ENCODE peak calls at places on chromosome 17, in four cellular contexts. J is right lobe of liver, B is neural progenitor cell, I is left ventricle myocardium inferior. L is an unnamed sample.

GRCh38 chr17:3026856-3027751 is 36.3 kb downstream of the OR1D5 start:
- DNase-seq in J (peak), B (peak), I (no peak), L (no peak)

GRCh38 chr17:6546069-6546718 is 10.2 kb downstream of the PITPNM3 start:
- DNase-seq in J (no peak), B (no peak), I (no peak), L (no peak)

GRCh38 chr17:43543300-43543699 is 2.8 kb downstream of the ETV4 start:
- DNase-seq in J (no peak), B (peak), I (no peak), L (no peak)

GRCh38 chr17:57420674-57421392 is 164.5 kb downstream of the MSI2 start:
- DNase-seq in J (no peak), B (no peak), I (no peak), L (no peak)

GRCh38 chr17:34378664-34379101 is 15.7 kb upstream of the CCL1 start:
- DNase-seq in J (no peak), B (no peak), I (no peak), L (no peak)

GRCh38 chr17:47276868-47277267 is 23.2 kb downstream of the ITGB3 start:
- DNase-seq in J (peak), B (peak), I (peak), L (peak)

GRCh38 chr17:7644768-7645167 is 6.0 kb upstream of the ATP1B2 start:
- DNase-seq in J (no peak), B (no peak), I (no peak), L (no peak)

GRCh38 chr17:38320482-38320881 is 23.3 kb downstream of the GPR179 start:
- DNase-seq in J (no peak), B (no peak), I (no peak), L (no peak)

GRCh38 chr17:65730711-65731169 is 169.3 kb upstream of the AXIN2 start:
- DNase-seq in J (no peak), B (no peak), I (no peak), L (no peak)

GRCh38 chr17:33580215-33580614 is 287.1 kb upstream of the ASIC2 start:
- DNase-seq in J (no peak), B (no peak), I (no peak), L (no peak)

GRCh38 chr17:80468222-80468621 is 8.2 kb downstream of the NPTX1 start:
- DNase-seq in J (no peak), B (peak), I (no peak), L (peak)

GRCh38 chr17:44360826-44361225 is 2.8 kb downstream of the FAM171A2 start:
- DNase-seq in J (no peak), B (peak), I (no peak), L (peak)

GRCh38 chr17:81701288-81702071 is 1.7 kb upstream of the MRPL12 start:
- DNase-seq in J (no peak), B (no peak), I (no peak), L (no peak)

GRCh38 chr17:74754832-74755231 is 6.4 kb downstream of the NHERF1 start:
- DNase-seq in J (no peak), B (no peak), I (no peak), L (no peak)

GRCh38 chr17:43020789-43021738 is 1.1 kb downstream of the VAT1 start:
- DNase-seq in J (peak), B (peak), I (peak), L (peak)

GRCh38 chr17:31147507-31148202 is 52.9 kb downstream of the NF1 start:
- DNase-seq in J (no peak), B (peak), I (no peak), L (no peak)

L was measured in WTC11.